ENCODE peak calls at places on chromosomes 3 and 15, in six cellular contexts. One of them, this sample, is unnamed.

GRCh38 chr3:136305879-136306278 is 55.7 kb downstream of the PCCB start:
- DNase-seq in adrenal gland: no peak
- DNase-seq in cardiac fibroblast: peak; percentile 70
- DNase-seq in left ventricle myocardium inferior: no peak
- DNase-seq in HFFc6: peak; percentile 66
- DNase-seq in astrocyte of the cerebellum: peak; percentile 5
- DNase-seq in this sample: no peak

GRCh38 chr3:14372587-14372986 is 29.8 kb upstream of the SLC6A6 start:
- DNase-seq in adrenal gland: no peak
- DNase-seq in cardiac fibroblast: no peak
- DNase-seq in left ventricle myocardium inferior: no peak
- DNase-seq in HFFc6: no peak
- DNase-seq in astrocyte of the cerebellum: no peak
- DNase-seq in this sample: no peak

GRCh38 chr3:94101860-94102259 is 39.0 kb downstream of the NSUN3 start:
- DNase-seq in adrenal gland: no peak
- DNase-seq in cardiac fibroblast: peak; percentile 56
- DNase-seq in left ventricle myocardium inferior: no peak
- DNase-seq in HFFc6: peak; percentile 36
- DNase-seq in astrocyte of the cerebellum: no peak
- DNase-seq in this sample: no peak

GRCh38 chr15:82969353-82969752 is 16.7 kb upstream of the RAMAC start:
- DNase-seq in adrenal gland: no peak
- DNase-seq in cardiac fibroblast: no peak
- DNase-seq in left ventricle myocardium inferior: no peak
- DNase-seq in HFFc6: no peak
- DNase-seq in astrocyte of the cerebellum: no peak
- DNase-seq in this sample: no peak

GRCh38 chr3:180802837-180803236 is 109.6 kb upstream of the FXR1 start:
- DNase-seq in adrenal gland: no peak
- DNase-seq in cardiac fibroblast: peak; percentile 44
- DNase-seq in left ventricle myocardium inferior: no peak
- DNase-seq in HFFc6: peak; percentile 9
- DNase-seq in astrocyte of the cerebellum: peak; percentile 3
- DNase-seq in this sample: no peak

GRCh38 chr15:86850939-86851338 is 771.3 kb downstream of the AGBL1 start:
- DNase-seq in adrenal gland: no peak
- DNase-seq in cardiac fibroblast: no peak
- DNase-seq in left ventricle myocardium inferior: no peak
- DNase-seq in HFFc6: no peak
- DNase-seq in astrocyte of the cerebellum: no peak
- DNase-seq in this sample: no peak

GRCh38 chr15:57872281-57873010 is 165.9 kb downstream of the POLR2M start:
- DNase-seq in adrenal gland: no peak
- DNase-seq in cardiac fibroblast: no peak
- DNase-seq in left ventricle myocardium inferior: no peak
- DNase-seq in HFFc6: no peak
- DNase-seq in astrocyte of the cerebellum: no peak
- DNase-seq in this sample: no peak

GRCh38 chr3:138950006-138950644 is 3.1 kb downstream of the FOXL2NB start:
- DNase-seq in adrenal gland: no peak
- DNase-seq in cardiac fibroblast: no peak
- DNase-seq in left ventricle myocardium inferior: no peak
- DNase-seq in HFFc6: no peak
- DNase-seq in astrocyte of the cerebellum: no peak
- DNase-seq in this sample: no peak

GRCh38 chr3:31550452-31551251 is 17.9 kb downstream of the STT3B start:
- DNase-seq in adrenal gland: no peak
- DNase-seq in cardiac fibroblast: peak; percentile 54
- DNase-seq in left ventricle myocardium inferior: no peak
- DNase-seq in HFFc6: peak; percentile 15
- DNase-seq in astrocyte of the cerebellum: no peak
- DNase-seq in this sample: no peak

GRCh38 chr3:194871143-194871863 is 185.6 kb downstream of the FAM43A start:
- DNase-seq in adrenal gland: peak; percentile 57
- DNase-seq in cardiac fibroblast: peak; percentile 86
- DNase-seq in left ventricle myocardium inferior: peak; percentile 53
- DNase-seq in HFFc6: peak; percentile 88
- DNase-seq in astrocyte of the cerebellum: peak; percentile 39
- DNase-seq in this sample: peak; percentile 61

GRCh38 chr3:123788706-123789105 is 95.4 kb downstream of the MYLK start:
- DNase-seq in adrenal gland: no peak
- DNase-seq in cardiac fibroblast: peak; percentile 34
- DNase-seq in left ventricle myocardium inferior: no peak
- DNase-seq in HFFc6: no peak
- DNase-seq in astrocyte of the cerebellum: no peak
- DNase-seq in this sample: no peak

GRCh38 chr3:176767385-176767784 is 429.9 kb downstream of the TBL1XR1 start:
- DNase-seq in adrenal gland: no peak
- DNase-seq in cardiac fibroblast: peak; percentile 87
- DNase-seq in left ventricle myocardium inferior: no peak
- DNase-seq in HFFc6: no peak
- DNase-seq in astrocyte of the cerebellum: peak; percentile 97
- DNase-seq in this sample: no peak

GRCh38 chr15:40468850-40469249 is 1.9 kb upstream of the CHST14 start:
- DNase-seq in adrenal gland: no peak
- DNase-seq in cardiac fibroblast: no peak
- DNase-seq in left ventricle myocardium inferior: no peak
- DNase-seq in HFFc6: no peak
- DNase-seq in astrocyte of the cerebellum: no peak
- DNase-seq in this sample: no peak

GRCh38 chr3:117278424-117279190 is 569.0 kb downstream of the TUSC7 start:
- DNase-seq in adrenal gland: peak; percentile 50
- DNase-seq in cardiac fibroblast: peak; percentile 4
- DNase-seq in left ventricle myocardium inferior: no peak
- DNase-seq in HFFc6: no peak
- DNase-seq in astrocyte of the cerebellum: no peak
- DNase-seq in this sample: no peak

GRCh38 chr3:171135536-171135935 is 109.0 kb upstream of the SLC2A2 start:
- DNase-seq in adrenal gland: no peak
- DNase-seq in cardiac fibroblast: peak; percentile 36
- DNase-seq in left ventricle myocardium inferior: no peak
- DNase-seq in HFFc6: no peak
- DNase-seq in astrocyte of the cerebellum: no peak
- DNase-seq in this sample: no peak

GRCh38 chr3:36394176-36394575 is 13.9 kb downstream of the STAC start:
- DNase-seq in adrenal gland: no peak
- DNase-seq in cardiac fibroblast: peak; percentile 61
- DNase-seq in left ventricle myocardium inferior: no peak
- DNase-seq in HFFc6: no peak
- DNase-seq in astrocyte of the cerebellum: no peak
- DNase-seq in this sample: no peak

GRCh38 chr3:135549928-135550327 is 415.6 kb upstream of the PPP2R3A start:
- DNase-seq in adrenal gland: no peak
- DNase-seq in cardiac fibroblast: no peak
- DNase-seq in left ventricle myocardium inferior: no peak
- DNase-seq in HFFc6: no peak
- DNase-seq in astrocyte of the cerebellum: no peak
- DNase-seq in this sample: no peak

DNA sequence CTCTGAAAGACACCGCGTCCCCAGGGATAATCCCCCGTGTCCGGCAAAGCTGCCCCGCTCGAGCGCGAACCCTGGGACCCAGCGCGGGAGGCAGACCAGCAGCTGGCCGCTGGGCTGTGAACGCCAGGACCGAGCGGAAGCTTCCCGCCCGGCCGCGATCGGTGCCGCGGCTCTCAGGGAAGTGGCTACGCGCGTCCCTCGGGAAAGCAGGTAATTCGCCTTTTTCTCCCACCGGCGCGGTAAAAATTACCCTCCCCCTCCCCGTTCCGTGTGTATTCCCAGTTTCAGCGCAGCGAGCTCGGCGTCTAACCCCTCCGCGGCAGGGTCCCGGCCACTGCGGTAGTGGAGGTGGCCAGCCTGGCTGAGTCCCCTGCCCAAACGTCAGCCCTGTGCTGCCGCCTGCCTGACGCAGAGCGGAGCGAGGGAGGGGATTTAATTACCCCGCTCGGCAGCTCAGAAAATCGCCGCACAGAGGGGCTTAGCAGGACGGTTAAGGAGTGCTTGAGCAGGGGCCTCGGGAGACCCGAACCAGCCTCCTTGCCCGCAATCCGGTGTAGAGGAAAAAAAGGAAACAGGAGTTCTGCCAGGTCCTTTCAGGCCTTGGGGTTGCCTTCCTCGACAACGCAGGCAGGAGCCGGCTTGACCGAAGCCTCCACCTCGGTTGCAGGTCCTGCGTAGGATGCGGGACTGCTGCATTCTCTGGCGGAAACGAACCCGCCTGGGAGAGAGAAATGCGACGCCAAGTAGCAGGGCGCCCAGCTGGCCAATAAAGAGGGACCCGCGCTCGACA is 2.9 kb downstream of the GATA2 start:
- DNase-seq in adrenal gland: no peak
- DNase-seq in cardiac fibroblast: peak; percentile 48
- DNase-seq in left ventricle myocardium inferior: no peak
- DNase-seq in HFFc6: peak; percentile 55
- DNase-seq in astrocyte of the cerebellum: no peak
- DNase-seq in this sample: peak; percentile 49
- TF ChIP-seq CTCF in adrenal gland: no peak
- TF ChIP-seq CTCF in cardiac fibroblast: no peak
- TF ChIP-seq CTCF in left ventricle myocardium inferior: no peak
- TF ChIP-seq CTCF in HFFc6: no peak
- TF ChIP-seq CTCF in astrocyte of the cerebellum: peak; percentile 4
- TF ChIP-seq CTCF in this sample: no peak

DNA sequence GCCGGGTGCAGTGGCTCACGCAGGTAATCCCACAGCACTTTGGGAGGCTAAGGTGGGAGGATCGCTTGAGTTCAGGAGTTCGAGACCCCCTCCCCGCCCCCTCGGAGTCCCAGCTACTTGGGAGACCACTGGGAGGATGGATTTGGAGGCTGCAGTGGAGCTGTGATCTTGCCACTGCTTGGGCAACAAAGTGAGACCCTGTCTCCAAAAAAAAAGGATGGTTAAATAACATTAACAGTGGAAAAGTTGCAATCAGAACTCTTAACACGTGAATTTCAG is 1.4 kb upstream of the TMEM87A start:
- DNase-seq in adrenal gland: peak; percentile 25
- DNase-seq in cardiac fibroblast: no peak
- DNase-seq in left ventricle myocardium inferior: no peak
- DNase-seq in HFFc6: no peak
- DNase-seq in astrocyte of the cerebellum: no peak
- DNase-seq in this sample: no peak
- TF ChIP-seq CTCF in adrenal gland: no peak
- TF ChIP-seq CTCF in cardiac fibroblast: no peak
- TF ChIP-seq CTCF in left ventricle myocardium inferior: no peak
- TF ChIP-seq CTCF in HFFc6: no peak
- TF ChIP-seq CTCF in astrocyte of the cerebellum: no peak
- TF ChIP-seq CTCF in this sample: no peak

DNA sequence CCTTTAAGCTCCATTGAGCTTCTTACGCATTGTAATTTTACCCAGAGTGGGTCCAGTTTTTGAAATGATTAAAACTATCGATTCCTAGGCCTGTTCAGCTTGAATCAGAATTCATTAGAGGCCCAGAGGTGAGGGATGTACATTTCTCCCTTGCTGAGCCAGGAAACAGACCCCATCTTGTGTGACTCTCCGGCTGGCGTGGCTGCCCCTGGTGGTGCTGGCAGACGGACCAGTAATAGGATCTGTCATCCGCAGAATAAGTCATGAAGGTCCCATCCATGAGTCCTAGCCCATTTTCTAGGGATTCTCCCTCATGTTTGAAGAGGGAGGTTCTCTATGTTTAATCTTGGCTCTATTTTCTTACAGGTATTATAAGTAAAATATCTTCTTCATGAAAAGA is 40.2 kb upstream of the VPS8 start:
- DNase-seq in adrenal gland: no peak
- DNase-seq in cardiac fibroblast: no peak
- DNase-seq in left ventricle myocardium inferior: no peak
- DNase-seq in HFFc6: no peak
- DNase-seq in astrocyte of the cerebellum: no peak
- DNase-seq in this sample: no peak
- TF ChIP-seq CTCF in adrenal gland: no peak
- TF ChIP-seq CTCF in cardiac fibroblast: no peak
- TF ChIP-seq CTCF in left ventricle myocardium inferior: no peak
- TF ChIP-seq CTCF in HFFc6: no peak
- TF ChIP-seq CTCF in astrocyte of the cerebellum: no peak
- TF ChIP-seq CTCF in this sample: no peak

DNA sequence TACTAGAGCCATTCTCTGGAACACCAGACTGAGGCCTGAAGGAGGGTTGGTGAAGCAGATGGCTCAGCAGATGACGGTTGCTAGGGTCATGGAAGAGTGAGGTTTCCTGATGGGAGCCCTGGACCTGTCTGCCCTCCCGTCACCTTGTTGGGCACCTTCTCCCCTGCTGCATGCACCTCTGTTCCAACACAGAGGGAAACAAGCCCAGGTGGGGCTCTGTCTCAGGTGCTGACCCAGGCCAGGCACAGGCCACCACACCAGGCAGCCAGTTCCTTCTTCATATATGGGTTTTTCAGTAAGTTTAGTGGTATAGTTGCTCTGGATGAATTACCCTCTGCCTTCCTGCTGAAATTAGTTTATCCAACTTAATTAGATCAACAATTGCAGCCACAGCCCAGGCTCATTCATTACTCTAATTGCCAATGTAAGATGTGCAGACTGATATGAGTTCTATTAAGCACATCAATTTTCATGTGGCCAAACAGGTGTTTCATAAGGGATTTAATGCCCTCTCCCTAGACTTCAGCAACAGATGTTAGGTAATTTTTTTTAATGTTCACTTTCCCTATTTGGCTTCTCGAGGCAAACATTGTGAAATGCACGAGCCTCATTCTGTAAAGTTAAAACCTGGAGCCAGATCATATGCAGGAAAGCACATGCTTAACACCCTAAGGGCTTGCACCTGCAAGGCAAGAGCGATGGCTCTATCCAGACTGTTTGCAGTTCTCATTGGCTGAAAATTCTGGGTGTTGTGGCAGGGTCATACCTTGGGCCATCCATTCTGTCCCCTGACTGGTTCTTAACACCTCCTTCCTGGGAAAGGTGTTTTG is 174.8 kb downstream of the CHDH start:
- DNase-seq in adrenal gland: no peak
- DNase-seq in cardiac fibroblast: no peak
- DNase-seq in left ventricle myocardium inferior: no peak
- DNase-seq in HFFc6: no peak
- DNase-seq in astrocyte of the cerebellum: no peak
- DNase-seq in this sample: no peak
- TF ChIP-seq CTCF in adrenal gland: no peak
- TF ChIP-seq CTCF in cardiac fibroblast: no peak
- TF ChIP-seq CTCF in left ventricle myocardium inferior: no peak
- TF ChIP-seq CTCF in HFFc6: no peak
- TF ChIP-seq CTCF in astrocyte of the cerebellum: no peak
- TF ChIP-seq CTCF in this sample: no peak

GRCh38 chr3:127857270-127857801 is 35.0 kb upstream of the MGLL start:
- DNase-seq in adrenal gland: no peak
- DNase-seq in cardiac fibroblast: peak; percentile 17
- DNase-seq in left ventricle myocardium inferior: no peak
- DNase-seq in HFFc6: no peak
- DNase-seq in astrocyte of the cerebellum: no peak
- DNase-seq in this sample: no peak
- TF ChIP-seq CTCF in adrenal gland: no peak
- TF ChIP-seq CTCF in cardiac fibroblast: no peak
- TF ChIP-seq CTCF in left ventricle myocardium inferior: peak; percentile 21
- TF ChIP-seq CTCF in HFFc6: no peak
- TF ChIP-seq CTCF in astrocyte of the cerebellum: peak; percentile 15
- TF ChIP-seq CTCF in this sample: no peak

This sample was measured in lower lobe of right lung.